ENCODE peak calls at places on chromosome 11, in four cellular contexts. One of them, this sample, is unnamed.

GRCh38 chr11:118080296-118080695 is 3.4 kb downstream of the TMPRSS4 start:
- DNase-seq in activated CD4-positive, CD25-positive, alpha-beta regulatory T cell: no peak
- DNase-seq in NCI-H510A treated with DMSO at 0.1 percent for 48 hours: no peak
- DNase-seq in stimulated activated naive CD4-positive, alpha-beta T cell: no peak
- DNase-seq in this sample: no peak

GRCh38 chr11:45817191-45817590 is 12.2 kb downstream of the SLC35C1 start:
- DNase-seq in stimulated activated naive CD4-positive, alpha-beta T cell: no peak
- DNase-seq in NCI-H510A treated with DMSO at 0.1 percent for 48 hours: no peak
- DNase-seq in activated CD4-positive, CD25-positive, alpha-beta regulatory T cell: no peak
- DNase-seq in this sample: no peak

GRCh38 chr11:11397043-11397415 is 44.0 kb upstream of the CSNK2A3 start:
- DNase-seq in NCI-H510A treated with DMSO at 0.1 percent for 48 hours: no peak
- DNase-seq in stimulated activated naive CD4-positive, alpha-beta T cell: no peak
- DNase-seq in activated CD4-positive, CD25-positive, alpha-beta regulatory T cell: no peak
- DNase-seq in this sample: no peak

GRCh38 chr11:2196970-2197770 is 25.6 kb upstream of the TH start:
- DNase-seq in activated CD4-positive, CD25-positive, alpha-beta regulatory T cell: peak
- DNase-seq in NCI-H510A treated with DMSO at 0.1 percent for 48 hours: peak
- DNase-seq in stimulated activated naive CD4-positive, alpha-beta T cell: peak
- DNase-seq in this sample: peak

GRCh38 chr11:16784097-16784496 is 45.6 kb downstream of the C11orf58 start:
- DNase-seq in NCI-H510A treated with DMSO at 0.1 percent for 48 hours: no peak
- DNase-seq in activated CD4-positive, CD25-positive, alpha-beta regulatory T cell: no peak
- DNase-seq in stimulated activated naive CD4-positive, alpha-beta T cell: no peak
- DNase-seq in this sample: no peak

GRCh38 chr11:69936750-69937149 is 117.5 kb upstream of the FGF3 start:
- DNase-seq in stimulated activated naive CD4-positive, alpha-beta T cell: no peak
- DNase-seq in NCI-H510A treated with DMSO at 0.1 percent for 48 hours: no peak
- DNase-seq in activated CD4-positive, CD25-positive, alpha-beta regulatory T cell: no peak
- DNase-seq in this sample: no peak

GRCh38 chr11:72609045-72609444 is 65.2 kb downstream of the PDE2A start:
- DNase-seq in NCI-H510A treated with DMSO at 0.1 percent for 48 hours: no peak
- DNase-seq in activated CD4-positive, CD25-positive, alpha-beta regulatory T cell: no peak
- DNase-seq in stimulated activated naive CD4-positive, alpha-beta T cell: no peak
- DNase-seq in this sample: no peak

GRCh38 chr11:67468056-67468455 is 995 bp downstream of the TMEM134 start:
- DNase-seq in NCI-H510A treated with DMSO at 0.1 percent for 48 hours: peak
- DNase-seq in activated CD4-positive, CD25-positive, alpha-beta regulatory T cell: no peak
- DNase-seq in stimulated activated naive CD4-positive, alpha-beta T cell: no peak
- DNase-seq in this sample: no peak

GRCh38 chr11:20057055-20057943 is 103.0 kb downstream of the DBX1 start:
- DNase-seq in NCI-H510A treated with DMSO at 0.1 percent for 48 hours: no peak
- DNase-seq in activated CD4-positive, CD25-positive, alpha-beta regulatory T cell: no peak
- DNase-seq in stimulated activated naive CD4-positive, alpha-beta T cell: no peak
- DNase-seq in this sample: no peak

GRCh38 chr11:46330154-46330886 is 16.9 kb upstream of the DGKZ start:
- DNase-seq in activated CD4-positive, CD25-positive, alpha-beta regulatory T cell: no peak
- DNase-seq in NCI-H510A treated with DMSO at 0.1 percent for 48 hours: no peak
- DNase-seq in stimulated activated naive CD4-positive, alpha-beta T cell: no peak
- DNase-seq in this sample: peak

GRCh38 chr11:131889146-131889577 is 518.7 kb downstream of the NTM start:
- DNase-seq in activated CD4-positive, CD25-positive, alpha-beta regulatory T cell: no peak
- DNase-seq in stimulated activated naive CD4-positive, alpha-beta T cell: no peak
- DNase-seq in NCI-H510A treated with DMSO at 0.1 percent for 48 hours: peak
- DNase-seq in this sample: no peak

GRCh38 chr11:128399186-128399585 is 188.2 kb downstream of the ETS1 start:
- DNase-seq in NCI-H510A treated with DMSO at 0.1 percent for 48 hours: no peak
- DNase-seq in activated CD4-positive, CD25-positive, alpha-beta regulatory T cell: no peak
- DNase-seq in stimulated activated naive CD4-positive, alpha-beta T cell: no peak
- DNase-seq in this sample: no peak

GRCh38 chr11:73950869-73951710 is at the start of gene DNAJB13:
- DNase-seq in NCI-H510A treated with DMSO at 0.1 percent for 48 hours: peak
- DNase-seq in stimulated activated naive CD4-positive, alpha-beta T cell: no peak
- DNase-seq in activated CD4-positive, CD25-positive, alpha-beta regulatory T cell: no peak
- DNase-seq in this sample: peak

GRCh38 chr11:64898076-64898445 is 18.9 kb downstream of the ATG2A start:
- DNase-seq in NCI-H510A treated with DMSO at 0.1 percent for 48 hours: no peak
- DNase-seq in activated CD4-positive, CD25-positive, alpha-beta regulatory T cell: no peak
- DNase-seq in stimulated activated naive CD4-positive, alpha-beta T cell: no peak
- DNase-seq in this sample: no peak

GRCh38 chr11:119764108-119764874 is 35.3 kb upstream of the NECTIN1 start:
- DNase-seq in stimulated activated naive CD4-positive, alpha-beta T cell: no peak
- DNase-seq in NCI-H510A treated with DMSO at 0.1 percent for 48 hours: peak
- DNase-seq in activated CD4-positive, CD25-positive, alpha-beta regulatory T cell: no peak
- DNase-seq in this sample: no peak

GRCh38 chr11:84788220-84788619 is 838.9 kb downstream of the DLG2 start:
- DNase-seq in stimulated activated naive CD4-positive, alpha-beta T cell: no peak
- DNase-seq in activated CD4-positive, CD25-positive, alpha-beta regulatory T cell: no peak
- DNase-seq in NCI-H510A treated with DMSO at 0.1 percent for 48 hours: no peak
- DNase-seq in this sample: no peak

GRCh38 chr11:87425943-87426342 is 388.2 kb downstream of the TMEM135 start:
- DNase-seq in stimulated activated naive CD4-positive, alpha-beta T cell: no peak
- DNase-seq in NCI-H510A treated with DMSO at 0.1 percent for 48 hours: no peak
- DNase-seq in activated CD4-positive, CD25-positive, alpha-beta regulatory T cell: no peak
- DNase-seq in this sample: no peak

GRCh38 chr11:126544311-126545056 is 189.0 kb downstream of the ST3GAL4 start:
- DNase-seq in NCI-H510A treated with DMSO at 0.1 percent for 48 hours: peak
- DNase-seq in activated CD4-positive, CD25-positive, alpha-beta regulatory T cell: no peak
- DNase-seq in stimulated activated naive CD4-positive, alpha-beta T cell: no peak
- DNase-seq in this sample: no peak

GRCh38 chr11:10654211-10655150 is 39.1 kb downstream of the IRAG1 start:
- DNase-seq in stimulated activated naive CD4-positive, alpha-beta T cell: no peak
- DNase-seq in NCI-H510A treated with DMSO at 0.1 percent for 48 hours: peak
- DNase-seq in activated CD4-positive, CD25-positive, alpha-beta regulatory T cell: no peak
- DNase-seq in this sample: peak

GRCh38 chr11:114430290-114430689 is 9.0 kb upstream of the REXO2 start:
- DNase-seq in stimulated activated naive CD4-positive, alpha-beta T cell: no peak
- DNase-seq in activated CD4-positive, CD25-positive, alpha-beta regulatory T cell: no peak
- DNase-seq in NCI-H510A treated with DMSO at 0.1 percent for 48 hours: no peak
- DNase-seq in this sample: no peak

GRCh38 chr11:64935634-64936081 is at the start of gene GPHA2:
- DNase-seq in stimulated activated naive CD4-positive, alpha-beta T cell: no peak
- DNase-seq in NCI-H510A treated with DMSO at 0.1 percent for 48 hours: peak
- DNase-seq in activated CD4-positive, CD25-positive, alpha-beta regulatory T cell: no peak
- DNase-seq in this sample: no peak

GRCh38 chr11:76690736-76691135 is 20.2 kb upstream of the LRRC32 start:
- DNase-seq in activated CD4-positive, CD25-positive, alpha-beta regulatory T cell: no peak
- DNase-seq in NCI-H510A treated with DMSO at 0.1 percent for 48 hours: no peak
- DNase-seq in stimulated activated naive CD4-positive, alpha-beta T cell: no peak
- DNase-seq in this sample: no peak

GRCh38 chr11:128021304-128022006 is 565.9 kb downstream of the ETS1 start:
- DNase-seq in activated CD4-positive, CD25-positive, alpha-beta regulatory T cell: no peak
- DNase-seq in stimulated activated naive CD4-positive, alpha-beta T cell: no peak
- DNase-seq in NCI-H510A treated with DMSO at 0.1 percent for 48 hours: no peak
- DNase-seq in this sample: no peak

GRCh38 chr11:11697796-11698195 is 76.0 kb upstream of the GALNT18 start:
- DNase-seq in activated CD4-positive, CD25-positive, alpha-beta regulatory T cell: no peak
- DNase-seq in NCI-H510A treated with DMSO at 0.1 percent for 48 hours: no peak
- DNase-seq in stimulated activated naive CD4-positive, alpha-beta T cell: no peak
- DNase-seq in this sample: no peak

GRCh38 chr11:69216609-69217008 is 60.9 kb downstream of the SMIM38 start:
- DNase-seq in stimulated activated naive CD4-positive, alpha-beta T cell: no peak
- DNase-seq in NCI-H510A treated with DMSO at 0.1 percent for 48 hours: no peak
- DNase-seq in activated CD4-positive, CD25-positive, alpha-beta regulatory T cell: no peak
- DNase-seq in this sample: no peak

GRCh38 chr11:134313379-134313778 is 18.4 kb upstream of the GLB1L2 start:
- DNase-seq in stimulated activated naive CD4-positive, alpha-beta T cell: no peak
- DNase-seq in NCI-H510A treated with DMSO at 0.1 percent for 48 hours: no peak
- DNase-seq in activated CD4-positive, CD25-positive, alpha-beta regulatory T cell: no peak
- DNase-seq in this sample: no peak

GRCh38 chr11:64742087-64742939 is 1.6 kb downstream of the RASGRP2 start:
- DNase-seq in activated CD4-positive, CD25-positive, alpha-beta regulatory T cell: no peak
- DNase-seq in NCI-H510A treated with DMSO at 0.1 percent for 48 hours: no peak
- DNase-seq in stimulated activated naive CD4-positive, alpha-beta T cell: no peak
- DNase-seq in this sample: no peak

GRCh38 chr11:72584293-72584921 is 89.8 kb downstream of the PDE2A start:
- DNase-seq in stimulated activated naive CD4-positive, alpha-beta T cell: peak
- DNase-seq in activated CD4-positive, CD25-positive, alpha-beta regulatory T cell: peak
- DNase-seq in NCI-H510A treated with DMSO at 0.1 percent for 48 hours: no peak
- DNase-seq in this sample: no peak

GRCh38 chr11:18789942-18790341 is 1.7 kb downstream of the PTPN5 start:
- DNase-seq in stimulated activated naive CD4-positive, alpha-beta T cell: no peak
- DNase-seq in activated CD4-positive, CD25-positive, alpha-beta regulatory T cell: no peak
- DNase-seq in NCI-H510A treated with DMSO at 0.1 percent for 48 hours: no peak
- DNase-seq in this sample: no peak

GRCh38 chr11:128208329-128209220 is 378.8 kb downstream of the ETS1 start:
- DNase-seq in stimulated activated naive CD4-positive, alpha-beta T cell: no peak
- DNase-seq in NCI-H510A treated with DMSO at 0.1 percent for 48 hours: no peak
- DNase-seq in activated CD4-positive, CD25-positive, alpha-beta regulatory T cell: no peak
- DNase-seq in this sample: no peak

GRCh38 chr11:45928535-45929215 is 6.2 kb downstream of the LARGE2 start:
- DNase-seq in stimulated activated naive CD4-positive, alpha-beta T cell: no peak
- DNase-seq in NCI-H510A treated with DMSO at 0.1 percent for 48 hours: no peak
- DNase-seq in activated CD4-positive, CD25-positive, alpha-beta regulatory T cell: no peak
- DNase-seq in this sample: no peak

GRCh38 chr11:7261578-7261977 is 9.9 kb downstream of the SYT9 start:
- DNase-seq in activated CD4-positive, CD25-positive, alpha-beta regulatory T cell: no peak
- DNase-seq in stimulated activated naive CD4-positive, alpha-beta T cell: no peak
- DNase-seq in NCI-H510A treated with DMSO at 0.1 percent for 48 hours: no peak
- DNase-seq in this sample: no peak

GRCh38 chr11:76382209-76382608 is 1.1 kb downstream of the GVQW3 start:
- DNase-seq in activated CD4-positive, CD25-positive, alpha-beta regulatory T cell: no peak
- DNase-seq in stimulated activated naive CD4-positive, alpha-beta T cell: no peak
- DNase-seq in NCI-H510A treated with DMSO at 0.1 percent for 48 hours: no peak
- DNase-seq in this sample: no peak

GRCh38 chr11:74754507-74755255 is 6.0 kb downstream of the RNF169 start:
- DNase-seq in NCI-H510A treated with DMSO at 0.1 percent for 48 hours: no peak
- DNase-seq in stimulated activated naive CD4-positive, alpha-beta T cell: no peak
- DNase-seq in activated CD4-positive, CD25-positive, alpha-beta regulatory T cell: no peak
- DNase-seq in this sample: no peak

GRCh38 chr11:95682552-95682951 is 107.0 kb downstream of the FAM76B start:
- DNase-seq in stimulated activated naive CD4-positive, alpha-beta T cell: no peak
- DNase-seq in NCI-H510A treated with DMSO at 0.1 percent for 48 hours: no peak
- DNase-seq in activated CD4-positive, CD25-positive, alpha-beta regulatory T cell: no peak
- DNase-seq in this sample: no peak

GRCh38 chr11:11841121-11841604 is 609 bp upstream of the USP47 start:
- DNase-seq in stimulated activated naive CD4-positive, alpha-beta T cell: no peak
- DNase-seq in NCI-H510A treated with DMSO at 0.1 percent for 48 hours: peak
- DNase-seq in activated CD4-positive, CD25-positive, alpha-beta regulatory T cell: no peak
- DNase-seq in this sample: peak

GRCh38 chr11:68041617-68042218 is 2.9 kb downstream of the TCIRG1 start:
- DNase-seq in NCI-H510A treated with DMSO at 0.1 percent for 48 hours: no peak
- DNase-seq in stimulated activated naive CD4-positive, alpha-beta T cell: no peak
- DNase-seq in activated CD4-positive, CD25-positive, alpha-beta regulatory T cell: no peak
- DNase-seq in this sample: no peak

GRCh38 chr11:121563900-121564822 is 111.4 kb upstream of the SORL1-AS1 start:
- DNase-seq in activated CD4-positive, CD25-positive, alpha-beta regulatory T cell: no peak
- DNase-seq in NCI-H510A treated with DMSO at 0.1 percent for 48 hours: no peak
- DNase-seq in stimulated activated naive CD4-positive, alpha-beta T cell: no peak
- DNase-seq in this sample: no peak

GRCh38 chr11:70532066-70532440 is 133.7 kb downstream of the CTTN start:
- DNase-seq in stimulated activated naive CD4-positive, alpha-beta T cell: no peak
- DNase-seq in activated CD4-positive, CD25-positive, alpha-beta regulatory T cell: no peak
- DNase-seq in NCI-H510A treated with DMSO at 0.1 percent for 48 hours: no peak
- DNase-seq in this sample: no peak

This sample was measured in SHP77 treated with DMSO at 0.1 percent for 48 hours.